ENCODE peak calls at places on chromosome 1, in five cellular contexts. G, R, Z, H and X are unnamed samples.

GRCh38 chr1:246492611-246493245 is 14.4 kb downstream of the SMYD3 start:
- DNase-seq in H (peak; percentile 27), Z (no peak), G (peak; percentile 60), R (peak; percentile 53), X (no peak)

GRCh38 chr1:54080598-54081049 is 27.2 kb downstream of the TCEANC2 start:
- DNase-seq in G (no peak), R (no peak), H (no peak), Z (no peak), X (no peak)

GRCh38 chr1:8646189-8646588 is 171.3 kb downstream of the RERE start:
- DNase-seq in Z (no peak), G (no peak), H (no peak), R (no peak), X (no peak)

GRCh38 chr1:1004420-1004779 is 4.5 kb upstream of the HES4 start:
- DNase-seq in H (no peak), G (no peak), Z (no peak), R (no peak), X (no peak)

GRCh38 chr1:232628335-232629214 is 1.4 kb downstream of the SIPA1L2 start:
- DNase-seq in R (no peak), Z (no peak), H (no peak), G (no peak), X (no peak)

GRCh38 chr1:29454616-29455380 is 218.5 kb downstream of the PTPRU start:
- DNase-seq in R (no peak), H (no peak), G (no peak), Z (no peak), X (no peak)

GRCh38 chr1:230747886-230748800 is 955 bp downstream of the CAPN9 start:
- DNase-seq in Z (no peak), R (no peak), G (no peak), H (no peak), X (no peak)

GRCh38 chr1:66282343-66282852 is 251.6 kb upstream of the SGIP1 start:
- DNase-seq in G (no peak), H (peak; percentile 80), R (no peak), Z (no peak), X (peak; percentile 76)

GRCh38 chr1:103514920-103515503 is 10.5 kb upstream of the RNPC3 start:
- DNase-seq in Z (no peak), R (no peak), G (peak; percentile 30), H (peak; percentile 57), X (no peak)

GRCh38 chr1:94009304-94009703 is 100.1 kb upstream of the GCLM start:
- DNase-seq in R (no peak), Z (no peak), H (no peak), G (no peak), X (no peak)

GRCh38 chr1:118366296-118366695 is 181.3 kb upstream of the SPAG17 start:
- DNase-seq in H (no peak), Z (no peak), G (no peak), R (no peak), X (no peak)

GRCh38 chr1:162407539-162407938 is 4.4 kb downstream of the SH2D1B start:
- DNase-seq in H (no peak), R (no peak), G (no peak), Z (no peak), X (no peak)

GRCh38 chr1:91502882-91503184 is 2.2 kb downstream of the CDC7 start:
- DNase-seq in G (peak; percentile 30), R (no peak), H (no peak), Z (no peak), X (no peak)

GRCh38 chr1:182702826-182703524 is 18.6 kb upstream of the RGS8 start:
- DNase-seq in R (no peak), G (no peak), H (no peak), Z (no peak), X (no peak)

GRCh38 chr1:165871311-165872067 is 44.1 kb downstream of the UCK2 start:
- DNase-seq in R (peak; percentile 65), G (peak; percentile 99), Z (no peak), H (peak; percentile 57), X (peak; percentile 45)

GRCh38 chr1:31567956-31568570 is 8.3 kb upstream of the TINAGL1 start:
- DNase-seq in H (no peak), R (no peak), Z (no peak), G (no peak), X (no peak)

GRCh38 chr1:111025109-111025508 is 61.4 kb upstream of the LRIF1 start:
- DNase-seq in R (no peak), H (no peak), Z (no peak), G (no peak), X (no peak)

GRCh38 chr1:230112131-230112701 is 45.2 kb downstream of the GALNT2 start:
- DNase-seq in G (peak; percentile 50), R (peak; percentile 65), H (no peak), Z (no peak), X (no peak)

GRCh38 chr1:37478451-37478871 is 4.1 kb downstream of the ZC3H12A start:
- DNase-seq in Z (no peak), R (no peak), H (no peak), G (no peak), X (peak; percentile 44)

GRCh38 chr1:203437696-203438315 is 37.8 kb upstream of the PRELP start:
- DNase-seq in Z (peak; percentile 67), H (no peak), G (no peak), R (no peak), X (no peak)

GRCh38 chr1:78095618-78096416 is 50.1 kb downstream of the GIPC2 start:
- DNase-seq in H (no peak), Z (no peak), G (no peak), R (no peak), X (no peak)

GRCh38 chr1:86687595-86687994 is 16.8 kb upstream of the SH3GLB1 start:
- DNase-seq in Z (no peak), H (no peak), G (no peak), R (no peak), X (no peak)

GRCh38 chr1:109821221-109821669 is 57.5 kb upstream of the EPS8L3 start:
- DNase-seq in G (peak; percentile 63), R (peak; percentile 88), H (no peak), Z (peak; percentile 95), X (no peak)

GRCh38 chr1:228141082-228141870 is 1.2 kb downstream of the GUK1 start:
- DNase-seq in R (peak; percentile 42), Z (peak; percentile 76), G (peak; percentile 74), H (no peak), X (no peak)

GRCh38 chr1:150511551-150511950 is 3.6 kb downstream of the ECM1 start:
- DNase-seq in H (no peak), G (no peak), Z (no peak), R (no peak), X (no peak)

GRCh38 chr1:232213928-232214327 is 416.0 kb downstream of the SIPA1L2 start:
- DNase-seq in H (no peak), R (no peak), G (no peak), Z (peak; percentile 3), X (no peak)

GRCh38 chr1:42944207-42944928 is 14.3 kb downstream of the SLC2A1 start:
- DNase-seq in R (peak; percentile 78), H (no peak), G (no peak), Z (no peak), X (no peak)

GRCh38 chr1:11729498-11730428 is 6.2 kb upstream of the AGTRAP start:
- DNase-seq in R (no peak), H (no peak), G (no peak), Z (no peak), X (no peak)

GRCh38 chr1:85992756-85993155 is 163.8 kb downstream of the COL24A1 start:
- DNase-seq in H (no peak), R (no peak), Z (no peak), G (no peak), X (no peak)

GRCh38 chr1:42753070-42753469 is 13.0 kb upstream of the CLDN19 start:
- DNase-seq in H (no peak), R (no peak), Z (no peak), G (no peak), X (no peak)

GRCh38 chr1:170698711-170699275 is 34.9 kb downstream of the PRRX1 start:
- DNase-seq in R (no peak), H (no peak), G (no peak), Z (no peak), X (no peak)
- H3K27ac ChIP-seq in R (no peak overlapping the region), H (no peak overlapping the region), G (no peak overlapping the region), Z (peak overlapping the region; percentile 89), X (no peak overlapping the region)

DNA sequence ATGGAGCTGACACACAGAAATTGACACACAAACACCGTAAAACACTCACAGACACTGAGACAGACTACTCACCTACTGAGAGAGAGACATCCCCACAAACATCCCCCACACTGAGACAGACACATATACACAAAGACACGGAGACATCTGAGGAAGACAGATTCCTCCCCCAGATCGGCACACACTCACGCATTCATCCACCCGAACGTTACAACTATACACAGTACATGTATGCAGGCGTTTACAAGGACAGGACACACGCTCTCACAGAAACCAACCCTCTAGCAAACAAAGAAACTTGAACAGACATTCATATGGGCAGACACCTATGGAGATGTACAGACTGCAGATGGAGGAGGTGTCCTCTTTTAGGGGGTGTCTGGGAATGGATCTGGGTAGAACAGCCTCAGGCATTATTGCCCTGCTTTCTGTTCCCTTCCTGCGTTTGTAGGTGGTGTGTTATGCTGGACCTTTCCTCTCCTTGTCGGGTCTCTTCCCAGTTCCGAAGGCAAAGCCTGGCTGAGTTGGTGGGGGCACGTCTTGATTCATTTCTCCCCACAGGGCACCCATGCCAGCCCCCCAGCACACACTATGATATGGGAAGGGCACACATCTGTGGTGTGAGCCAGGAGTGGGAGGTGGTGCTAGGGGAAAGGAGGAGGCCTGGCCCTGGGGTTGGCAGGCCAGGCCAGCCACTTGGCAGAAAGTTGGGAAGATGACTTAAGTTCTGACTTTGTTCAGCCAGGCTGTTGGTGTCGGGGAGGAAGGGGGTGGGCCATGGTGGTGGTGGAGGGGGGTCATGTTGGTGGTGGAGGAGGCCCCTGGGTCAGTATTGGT is 1.5 kb downstream of the KIRREL1 start:
- DNase-seq in Z (peak; percentile 87), R (no peak), H (no peak), G (no peak), X (no peak)
- H3K4me3 ChIP-seq in Z (peak overlapping the region; percentile 96), R (peak overlapping the region; percentile 63), H (no peak overlapping the region), G (no peak overlapping the region), X (no peak overlapping the region)

DNA sequence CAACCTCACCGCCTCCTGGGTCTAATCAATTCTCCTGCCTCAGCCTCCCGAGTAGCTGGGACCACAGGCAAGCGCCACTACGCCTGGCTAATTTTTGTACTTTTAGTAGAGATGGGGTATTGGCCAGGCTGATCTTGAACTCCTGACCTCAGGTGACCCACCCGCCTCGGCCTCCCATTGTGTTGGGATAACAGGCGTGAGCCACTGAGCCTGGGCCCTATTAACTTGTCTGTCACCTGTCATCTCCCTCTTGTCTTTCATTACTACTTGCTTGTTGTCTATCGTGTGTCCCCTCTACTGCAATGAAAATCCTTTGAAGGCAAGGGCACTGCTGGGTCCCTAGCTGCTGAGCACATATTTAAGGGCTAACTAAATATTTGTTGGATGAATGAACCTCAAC is 3.4 kb downstream of the UQCRHL start:
- DNase-seq in Z (no peak), H (no peak), G (no peak), R (no peak), X (no peak)
- H3K27ac ChIP-seq in Z (no peak overlapping the region), H (no peak overlapping the region), G (no peak overlapping the region), R (no peak overlapping the region), X (no peak overlapping the region)

GRCh38 chr1:36306210-36306901 is at the start of gene SH3D21:
- DNase-seq in Z (no peak), R (peak; percentile 80), G (peak; percentile 15), H (peak; percentile 39), X (peak; percentile 31)

GRCh38 chr1:36306902-36307456 is 811 bp downstream of the SH3D21 start:
- DNase-seq in R (peak; percentile 94), Z (peak; percentile 92), G (peak; percentile 96), H (peak; percentile 93), X (peak; percentile 90)

GRCh38 chr1:36305915-36306209 is 306 bp upstream of the SH3D21 start:
- DNase-seq in R (peak; percentile 55), G (no peak), Z (no peak), H (no peak), X (no peak)

GRCh38 chr1:36309397-36309796 is 3.2 kb downstream of the SH3D21 start:
- DNase-seq in H (no peak), R (no peak), G (no peak), Z (no peak), X (no peak)

GRCh38 chr1:36307601-36308330 is 1.6 kb downstream of the SH3D21 start:
- DNase-seq in H (no peak), R (no peak), G (no peak), Z (no peak), X (no peak)
- H3K4me3 ChIP-seq in H (peak overlapping the region; percentile 87), R (peak overlapping the region; percentile 72), G (peak overlapping the region; percentile 20), Z (peak overlapping the region; percentile 83), X (no peak overlapping the region)